ENCODE peak calls at places on chromosomes 1 and 21, in ten cellular contexts. J, H, G, Q, W, X, U, Y, V and I are unnamed samples.

GRCh38 chr1:214004014-214004413 is 16.2 kb downstream of the PROX1 start:
- DNase-seq in Y (no peak), H (no peak), Q (no peak), V (no peak), G (no peak), J (no peak), W (no peak), U (no peak), X (no peak), I (no peak)

GRCh38 chr1:53619088-53619810 is 119.7 kb downstream of the GLIS1 start:
- DNase-seq in W (no peak), X (no peak), U (no peak), V (no peak), Y (no peak), J (no peak), Q (no peak), H (no peak), G (no peak), I (no peak)

GRCh38 chr1:91779603-91780021 is 106.3 kb downstream of the TGFBR3 start:
- DNase-seq in Q (no peak), X (no peak), J (no peak), Y (no peak), V (no peak), G (no peak), U (no peak), H (no peak), W (no peak), I (no peak)

GRCh38 chr1:95308276-95308675 is 74.3 kb downstream of the RWDD3 start:
- DNase-seq in V (no peak), X (no peak), H (no peak), Y (no peak), U (no peak), Q (no peak), G (no peak), W (no peak), J (no peak), I (no peak)

GRCh38 chr1:26029054-26029863 is 7.7 kb downstream of the EXTL1 start:
- DNase-seq in Y (no peak), V (no peak), U (no peak), H (no peak), G (no peak), J (no peak), X (no peak), W (no peak), Q (no peak), I (no peak)

GRCh38 chr1:200437088-200437487 is 27.3 kb upstream of the ZNF281 start:
- DNase-seq in X (no peak), G (no peak), W (no peak), U (no peak), V (no peak), Q (no peak), Y (no peak), J (no peak), H (no peak), I (no peak)

GRCh38 chr1:1361982-1362423 is 3.6 kb upstream of the MXRA8 start:
- DNase-seq in W (peak), H (peak), V (peak), X (no peak), J (no peak), G (no peak), Y (no peak), U (peak), Q (peak), I (no peak)

GRCh38 chr1:9198538-9199361 is 35.8 kb upstream of the H6PD start:
- DNase-seq in W (peak), V (peak), H (peak), U (peak), Q (no peak), X (no peak), G (no peak), Y (no peak), J (no peak), I (no peak)

GRCh38 chr1:53326598-53327182 is 1.2 kb downstream of the LRP8 start:
- DNase-seq in J (no peak), Q (no peak), X (peak), V (no peak), U (no peak), G (peak), H (peak), W (no peak), Y (peak), I (no peak)

GRCh38 chr1:37697090-37697489 is 4.8 kb downstream of the CDCA8 start:
- DNase-seq in J (no peak), H (no peak), X (no peak), W (no peak), U (no peak), Q (no peak), G (no peak), V (no peak), Y (no peak), I (no peak)

GRCh38 chr1:74504125-74505065 is 8.0 kb downstream of the LRRC53 start:
- DNase-seq in J (no peak), W (peak), X (peak), G (no peak), Q (peak), V (peak), Y (peak), H (peak), U (peak), I (no peak)

GRCh38 chr21:35697321-35697808 is 363.0 kb downstream of the SETD4 start:
- DNase-seq in G (no peak), J (peak), W (peak), H (peak), Y (peak), V (no peak), X (no peak), U (peak), Q (peak), I (no peak)

GRCh38 chr1:164753521-164754077 is 194.6 kb downstream of the PBX1 start:
- DNase-seq in X (no peak), G (no peak), H (no peak), J (no peak), U (no peak), Y (no peak), Q (no peak), W (no peak), V (no peak), I (no peak)

GRCh38 chr1:41423511-41424191 is 60.8 kb downstream of the EDN2 start:
- DNase-seq in Y (no peak), V (peak), G (no peak), J (no peak), U (no peak), X (no peak), H (peak), W (no peak), Q (peak), I (no peak)

GRCh38 chr1:188364927-188365449 is 1536.2 kb downstream of the PLA2G4A start:
- DNase-seq in W (no peak), V (no peak), U (no peak), Y (no peak), J (no peak), H (no peak), Q (no peak), G (no peak), X (no peak), I (no peak)

GRCh38 chr1:107787299-107787698 is 177.7 kb downstream of the VAV3 start:
- DNase-seq in V (peak), W (no peak), H (no peak), Q (no peak), G (no peak), X (no peak), U (no peak), J (no peak), Y (peak), I (no peak)
- TF ChIP-seq CTCF in V (no peak), W (no peak), H (no peak), Q (no peak), G (peak), X (no peak), U (no peak), J (no peak), Y (no peak), I (no peak)

GRCh38 chr1:17909634-17910033 is 154.5 kb downstream of the ACTL8 start:
- DNase-seq in V (peak), W (peak), G (no peak), Y (no peak), U (peak), X (no peak), Q (no peak), H (no peak), J (no peak), I (no peak)
- TF ChIP-seq CTCF in V (no peak), W (peak), G (peak), Y (no peak), U (peak), X (no peak), Q (peak), H (no peak), J (no peak), I (no peak)

GRCh38 chr21:31537872-31538576 is 121.5 kb upstream of the SOD1 start:
- DNase-seq in V (peak), Q (no peak), J (no peak), G (no peak), Y (no peak), X (no peak), W (no peak), U (no peak), H (no peak), I (no peak)
- TF ChIP-seq CTCF in V (peak), Q (no peak), J (no peak), G (peak), Y (no peak), X (no peak), W (no peak), U (no peak), H (no peak), I (no peak)

DNA sequence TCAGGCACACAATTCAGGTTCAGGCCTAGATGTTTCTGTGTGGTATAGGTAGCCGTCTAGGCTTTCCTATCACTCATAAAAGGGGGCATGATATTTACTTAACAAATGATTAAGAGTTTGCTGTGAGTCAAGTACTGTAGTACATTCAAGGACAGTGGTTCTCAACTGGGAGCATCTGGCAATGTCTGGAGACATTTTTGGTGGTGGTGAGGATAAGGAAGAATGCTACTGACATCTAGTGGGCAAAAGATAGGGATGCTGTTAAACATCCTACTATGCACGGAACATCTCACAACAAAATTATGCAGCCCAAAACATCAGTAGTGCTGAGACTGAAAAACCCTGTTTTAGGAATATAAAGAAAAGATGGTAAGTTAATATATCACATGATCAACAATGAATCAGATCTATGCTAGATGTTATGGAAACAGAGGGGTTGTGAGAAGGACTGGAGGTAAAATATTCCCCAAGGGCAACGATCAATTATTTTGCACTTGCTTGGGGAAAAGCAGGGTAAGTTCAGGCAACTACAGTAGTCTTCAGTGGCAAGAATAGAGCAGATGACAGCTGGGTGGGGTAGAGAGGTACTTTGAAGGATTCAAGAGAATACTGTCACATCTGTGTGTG is 4.9 kb downstream of the DNTTIP2 start:
- DNase-seq in W (peak), V (no peak), U (peak), Q (no peak), H (no peak), X (peak), G (no peak), J (no peak), Y (no peak), I (no peak)
- TF ChIP-seq CTCF in W (peak), V (peak), U (peak), Q (peak), H (peak), X (peak), G (peak), J (no peak), Y (peak), I (peak)

GRCh38 chr1:182207300-182207699 is 145.8 kb upstream of the ZNF648 start:
- DNase-seq in H (peak), G (no peak), W (no peak), V (no peak), U (no peak), Y (no peak), X (no peak), J (no peak), Q (no peak), I (no peak)

GRCh38 chr1:182211364-182211763 is 149.9 kb upstream of the ZNF648 start:
- DNase-seq in Q (no peak), J (no peak), G (no peak), V (no peak), H (no peak), U (no peak), W (no peak), Y (no peak), X (no peak), I (no peak)

GRCh38 chr1:182213163-182213562 is 151.7 kb upstream of the ZNF648 start:
- DNase-seq in Y (no peak), W (no peak), H (no peak), Q (no peak), V (no peak), X (no peak), U (no peak), G (no peak), J (no peak), I (no peak)

GRCh38 chr1:182206628-182207239 is 145.2 kb upstream of the ZNF648 start:
- DNase-seq in Q (peak), G (no peak), J (peak), X (no peak), W (no peak), V (no peak), Y (no peak), U (peak), H (peak), I (peak)

GRCh38 chr1:182210417-182210816 is 148.9 kb upstream of the ZNF648 start:
- DNase-seq in W (no peak), U (no peak), Q (no peak), Y (no peak), H (no peak), J (no peak), G (no peak), V (no peak), X (no peak), I (no peak)
- TF ChIP-seq CTCF in W (no peak), U (no peak), Q (no peak), Y (no peak), H (no peak), J (no peak), G (no peak), V (no peak), X (no peak), I (no peak)